ENCODE peak calls at places on chromosomes 4 and X, in six cellular contexts. One of them, this sample, is unnamed.

GRCh38 chr4:142663828-142664227 is 182.3 kb downstream of the INPP4B start:
- DNase-seq in iPS-NIHi11: no peak
- DNase-seq in Kasumi-1: no peak
- DNase-seq in AG08395: peak; percentile 39
- DNase-seq in LoVo: no peak
- DNase-seq in astrocyte of the cerebellum: no peak
- DNase-seq in this sample: no peak

GRCh38 chr4:77852892-77853495 is 9.6 kb upstream of the MRPL1 start:
- DNase-seq in iPS-NIHi11: no peak
- DNase-seq in Kasumi-1: peak; percentile 91
- DNase-seq in AG08395: no peak
- DNase-seq in LoVo: no peak
- DNase-seq in astrocyte of the cerebellum: no peak
- DNase-seq in this sample: no peak

GRCh38 chr4:78645853-78646757 is 94.5 kb downstream of the ANXA3 start:
- DNase-seq in iPS-NIHi11: no peak
- DNase-seq in Kasumi-1: peak; percentile 29
- DNase-seq in AG08395: peak; percentile 80
- DNase-seq in LoVo: peak; percentile 59
- DNase-seq in astrocyte of the cerebellum: peak; percentile 92
- DNase-seq in this sample: peak; percentile 59

GRCh38 chr4:169314906-169315305 is 44.1 kb upstream of the SH3RF1 start:
- DNase-seq in iPS-NIHi11: no peak
- DNase-seq in Kasumi-1: no peak
- DNase-seq in AG08395: peak; percentile 23
- DNase-seq in LoVo: peak; percentile 87
- DNase-seq in astrocyte of the cerebellum: peak; percentile 36
- DNase-seq in this sample: peak; percentile 75

GRCh38 chr4:7673111-7673510 is 238.4 kb upstream of the PSAPL1 start:
- DNase-seq in iPS-NIHi11: no peak
- DNase-seq in Kasumi-1: peak; percentile 23
- DNase-seq in AG08395: no peak
- DNase-seq in LoVo: no peak
- DNase-seq in astrocyte of the cerebellum: no peak
- DNase-seq in this sample: no peak

GRCh38 chr4:97670703-97671269 is 472.5 kb downstream of the STPG2 start:
- DNase-seq in iPS-NIHi11: no peak
- DNase-seq in Kasumi-1: no peak
- DNase-seq in AG08395: no peak
- DNase-seq in LoVo: no peak
- DNase-seq in astrocyte of the cerebellum: no peak
- DNase-seq in this sample: no peak

GRCh38 chr4:6892190-6892908 is 17.3 kb upstream of the TBC1D14 start:
- DNase-seq in iPS-NIHi11: peak; percentile 70
- DNase-seq in Kasumi-1: peak; percentile 97
- DNase-seq in AG08395: peak; percentile 82
- DNase-seq in LoVo: no peak
- DNase-seq in astrocyte of the cerebellum: no peak
- DNase-seq in this sample: no peak

GRCh38 chr4:113080050-113080449 is 30.6 kb downstream of the ANK2 start:
- DNase-seq in iPS-NIHi11: no peak
- DNase-seq in Kasumi-1: no peak
- DNase-seq in AG08395: no peak
- DNase-seq in LoVo: no peak
- DNase-seq in astrocyte of the cerebellum: no peak
- DNase-seq in this sample: no peak

GRCh38 chrX:18899796-18900380 is 84.0 kb downstream of the PHKA2 start:
- DNase-seq in iPS-NIHi11: peak; percentile 52
- DNase-seq in Kasumi-1: peak; percentile 0
- DNase-seq in AG08395: peak; percentile 19
- DNase-seq in LoVo: no peak
- DNase-seq in astrocyte of the cerebellum: no peak
- DNase-seq in this sample: no peak

GRCh38 chr4:156941940-156942548 is 29.6 kb downstream of the PDGFC start:
- DNase-seq in iPS-NIHi11: peak; percentile 61
- DNase-seq in Kasumi-1: no peak
- DNase-seq in AG08395: no peak
- DNase-seq in LoVo: peak; percentile 27
- DNase-seq in astrocyte of the cerebellum: peak; percentile 83
- DNase-seq in this sample: peak; percentile 83

GRCh38 chrX:118847676-118848075 is 24.1 kb downstream of the ZCCHC12 start:
- DNase-seq in iPS-NIHi11: peak; percentile 37
- DNase-seq in Kasumi-1: peak; percentile 57
- DNase-seq in AG08395: peak; percentile 67
- DNase-seq in LoVo: peak; percentile 51
- DNase-seq in astrocyte of the cerebellum: peak; percentile 23
- DNase-seq in this sample: peak; percentile 15

GRCh38 chr4:184191267-184191666 is 26.4 kb downstream of the ENPP6 start:
- DNase-seq in iPS-NIHi11: no peak
- DNase-seq in Kasumi-1: no peak
- DNase-seq in AG08395: no peak
- DNase-seq in LoVo: no peak
- DNase-seq in astrocyte of the cerebellum: no peak
- DNase-seq in this sample: no peak

GRCh38 chr4:139977838-139978604 is 176.0 kb downstream of the MAML3 start:
- DNase-seq in iPS-NIHi11: no peak
- DNase-seq in Kasumi-1: no peak
- DNase-seq in AG08395: no peak
- DNase-seq in LoVo: no peak
- DNase-seq in astrocyte of the cerebellum: no peak
- DNase-seq in this sample: no peak

GRCh38 chr4:15805583-15806517 is 27.7 kb downstream of the CD38 start:
- DNase-seq in iPS-NIHi11: peak; percentile 62
- DNase-seq in Kasumi-1: peak; percentile 79
- DNase-seq in AG08395: peak; percentile 62
- DNase-seq in LoVo: peak; percentile 47
- DNase-seq in astrocyte of the cerebellum: peak; percentile 64
- DNase-seq in this sample: peak; percentile 46